ENCODE peak calls at places on chromosomes 7 and 10, in eight cellular contexts. G is H1, A is body of pancreas, J is H9, T is heart left ventricle, O is neural progenitor cell, Y is mammary epithelial cell, F is Peyer's patch. S is an unnamed sample.

GRCh38 chr10:67607472-67607871 is 88.5 kb downstream of the CTNNA3 start:
- DNase-seq in J (no peak), F (no peak), G (no peak), O (no peak), A (no peak), T (no peak), Y (peak; percentile 46), S (no peak)

GRCh38 chr10:95121904-95122303 is 52.6 kb upstream of the CYP2C8 start:
- DNase-seq in J (no peak), G (no peak), Y (no peak), T (no peak), O (no peak), F (no peak), A (peak; percentile 69), S (no peak)

GRCh38 chr10:97217299-97217698 is 31.5 kb upstream of the SLIT1 start:
- DNase-seq in F (no peak), Y (no peak), G (no peak), A (no peak), O (no peak), J (no peak), T (no peak), S (no peak)

GRCh38 chr7:151374726-151375125 is 33.1 kb downstream of the NUB1 start:
- DNase-seq in F (peak; percentile 42), T (no peak), Y (no peak), J (no peak), A (no peak), G (no peak), O (no peak), S (no peak)

GRCh38 chr7:55556031-55556430 is 16.3 kb downstream of the VOPP1 start:
- DNase-seq in J (peak; percentile 49), T (no peak), O (no peak), Y (no peak), F (no peak), A (no peak), G (no peak), S (no peak)

GRCh38 chr10:5500162-5500670 is 846 bp upstream of the CALML5 start:
- DNase-seq in A (no peak), G (no peak), F (no peak), J (no peak), O (no peak), T (no peak), Y (no peak), S (no peak)

GRCh38 chr10:26445411-26446031 is 7.4 kb downstream of the APBB1IP start:
- DNase-seq in G (no peak), A (no peak), O (no peak), Y (no peak), J (no peak), F (no peak), T (no peak), S (no peak)

GRCh38 chr7:105849122-105849855 is 27.1 kb downstream of the ATXN7L1 start:
- DNase-seq in J (peak; percentile 90), F (no peak), T (no peak), O (no peak), A (no peak), Y (peak; percentile 72), G (peak; percentile 80), S (no peak)

GRCh38 chr7:157337316-157338149 is 729 bp downstream of the DNAJB6 start:
- DNase-seq in G (no peak), A (peak; percentile 75), O (peak; percentile 74), Y (peak; percentile 53), F (peak; percentile 79), T (peak; percentile 75), J (no peak), S (peak; percentile 68)

GRCh38 chr7:65820287-65820950 is 52.5 kb upstream of the VKORC1L1 start:
- DNase-seq in F (no peak), T (no peak), J (peak; percentile 48), G (peak; percentile 34), O (peak; percentile 28), A (no peak), Y (no peak), S (no peak)

GRCh38 chr10:69715156-69715898 is 85.3 kb downstream of the FAM241B start:
- DNase-seq in T (no peak), J (no peak), F (no peak), Y (peak; percentile 26), G (no peak), O (no peak), A (no peak), S (no peak)

GRCh38 chr10:112954974-112955735 is 5.1 kb downstream of the TCF7L2 start:
- DNase-seq in J (no peak), Y (no peak), F (no peak), A (no peak), G (no peak), T (no peak), O (peak; percentile 62), S (no peak)

GRCh38 chr7:106062521-106062931 is 49.6 kb downstream of the SYPL1 start:
- DNase-seq in Y (peak; percentile 82), T (no peak), A (no peak), G (no peak), O (no peak), J (no peak), F (no peak), S (no peak)

GRCh38 chr7:148332191-148332590 is 258.4 kb upstream of the C7orf33 start:
- DNase-seq in J (no peak), T (no peak), A (no peak), G (no peak), O (no peak), Y (no peak), F (no peak), S (no peak)

GRCh38 chr10:114779803-114780609 is 41.6 kb upstream of the FHIP2A start:
- DNase-seq in G (no peak), T (no peak), Y (peak; percentile 83), O (peak; percentile 36), F (no peak), A (no peak), J (no peak), S (no peak)

GRCh38 chr10:30736685-30737232 is 107.2 kb upstream of the LYZL2 start:
- DNase-seq in F (peak; percentile 54), T (no peak), G (no peak), J (no peak), O (no peak), A (peak; percentile 11), Y (peak; percentile 92), S (no peak)

GRCh38 chr10:30732671-30733070 is 103.1 kb upstream of the LYZL2 start:
- DNase-seq in J (no peak), Y (no peak), G (no peak), F (peak; percentile 8), O (no peak), T (no peak), A (no peak), S (no peak)

GRCh38 chr10:30742471-30742870 is 112.9 kb upstream of the LYZL2 start:
- DNase-seq in F (no peak), O (no peak), A (no peak), T (no peak), Y (no peak), J (no peak), G (no peak), S (no peak)

GRCh38 chr10:30738416-30738815 is 108.9 kb upstream of the LYZL2 start:
- DNase-seq in F (no peak), Y (no peak), A (no peak), O (no peak), G (no peak), T (no peak), J (no peak), S (no peak)

DNA sequence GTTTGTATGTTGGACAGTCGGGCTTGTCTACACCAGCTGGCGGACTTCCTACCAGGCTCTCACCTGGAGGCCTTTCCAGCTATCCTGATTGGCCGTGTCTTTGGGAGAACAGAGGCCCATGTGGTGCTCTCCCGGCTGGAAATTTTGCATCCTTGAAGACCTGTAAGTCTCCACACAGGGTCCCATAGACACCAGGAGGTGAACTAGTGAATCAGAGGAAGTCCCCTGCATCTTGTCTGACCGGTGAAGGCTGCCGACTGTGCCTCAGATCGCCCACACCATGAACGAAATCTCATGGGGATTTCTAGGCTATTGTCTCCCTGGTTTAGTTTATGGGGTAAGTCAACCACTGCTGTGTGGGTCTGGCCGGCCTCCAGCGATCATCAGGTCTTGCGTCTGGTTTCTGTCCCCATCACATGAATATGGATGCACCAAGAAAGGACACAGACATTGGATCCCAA is 108.4 kb upstream of the LYZL2 start:
- DNase-seq in T (no peak), A (no peak), G (no peak), O (no peak), F (peak; percentile 11), Y (no peak), J (no peak), S (no peak)
- H3K27me3 ChIP-seq in T (no peaks in the 10 kb centered on the region), A (no peaks in the 10 kb centered on the region), G (no peaks in the 10 kb centered on the region), O (no peaks in the 10 kb centered on the region), F (no peaks in the 10 kb centered on the region), Y (no peaks in the 10 kb centered on the region), J (no peaks in the 10 kb centered on the region), S (peaks cover 14% of the 10 kb centered on the region)

GRCh38 chr10:77346031-77346430 is 291.6 kb downstream of the KCNMA1 start:
- DNase-seq in J (no peak), Y (no peak), G (no peak), T (no peak), O (no peak), A (no peak), F (no peak), S (no peak)
- TF ChIP-seq CTCF in J (no peak), Y (no peak), G (no peak), T (no peak), O (no peak), A (no peak), F (no peak), S (no peak)

GRCh38 chr7:47479821-47480575 is 101.9 kb downstream of the TNS3 start:
- DNase-seq in T (no peak), A (peak; percentile 53), G (no peak), Y (no peak), F (peak; percentile 68), J (peak; percentile 26), O (peak; percentile 76), S (no peak)

GRCh38 chr7:47482013-47482761 is 99.7 kb downstream of the TNS3 start:
- DNase-seq in Y (peak; percentile 86), F (peak; percentile 67), J (no peak), A (peak; percentile 78), T (peak; percentile 57), G (no peak), O (no peak), S (no peak)

GRCh38 chr7:47483604-47484273 is 98.2 kb downstream of the TNS3 start:
- DNase-seq in F (no peak), T (no peak), G (no peak), Y (no peak), O (no peak), J (no peak), A (no peak), S (no peak)

GRCh38 chr7:47480576-47481538 is 101.1 kb downstream of the TNS3 start:
- DNase-seq in G (peak; percentile 62), O (peak; percentile 49), Y (no peak), T (no peak), A (peak; percentile 41), F (no peak), J (peak; percentile 52), S (no peak)

GRCh38 chr7:47481656-47482012 is 100.3 kb downstream of the TNS3 start:
- DNase-seq in A (no peak), O (no peak), G (no peak), F (no peak), T (no peak), Y (no peak), J (no peak), S (no peak)
- H3K4me1 ChIP-seq in A (peaks cover 98% of the 10 kb centered on the region), O (peaks cover 44% of the 10 kb centered on the region), G (peaks cover 25% of the 10 kb centered on the region), F (peaks cover 24% of the 10 kb centered on the region), T (peaks cover 64% of the 10 kb centered on the region), Y (peaks cover 17% of the 10 kb centered on the region), J (peaks cover 8% of the 10 kb centered on the region), S (peaks cover 88% of the 10 kb centered on the region)

DNA sequence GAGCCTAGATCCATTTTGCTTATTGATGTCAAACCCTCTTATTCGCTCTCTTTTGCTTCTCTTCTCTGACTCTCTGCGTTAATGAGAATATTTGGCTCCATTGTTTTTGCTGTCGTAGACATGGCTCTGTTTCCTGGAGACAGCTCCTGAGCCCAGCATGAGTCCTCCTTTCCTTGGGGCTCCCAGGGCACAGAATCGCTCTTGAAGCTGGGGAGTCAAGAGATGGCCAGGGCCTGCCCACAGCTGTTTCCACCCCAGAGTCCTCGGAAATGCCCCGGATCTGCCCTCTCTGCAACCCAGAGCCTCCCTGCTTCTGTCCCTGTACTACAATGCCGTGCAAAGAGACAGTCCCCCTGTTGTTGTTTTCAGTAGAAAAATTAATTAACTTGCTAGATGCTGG is 566.7 kb upstream of the FOXK1 start:
- DNase-seq in O (no peak), A (no peak), Y (no peak), J (no peak), T (no peak), G (no peak), F (peak; percentile 9), S (no peak)
- H3K27me3 ChIP-seq in O (no peaks in the 10 kb centered on the region), A (no peaks in the 10 kb centered on the region), Y (no peaks in the 10 kb centered on the region), J (no peaks in the 10 kb centered on the region), T (no peaks in the 10 kb centered on the region), G (no peaks in the 10 kb centered on the region), F (no peaks in the 10 kb centered on the region), S (no peaks in the 10 kb centered on the region)

S was measured in left ventricle myocardium inferior.